ENCODE peak calls at places on chromosomes 13 and 19, in nine cellular contexts. O, Z, S, Q, E, X, D, P and L are unnamed samples.

GRCh38 chr13:98856983-98857382 is 104.5 kb upstream of the SLC15A1 start:
- DNase-seq in D (no peak), P (no peak), X (no peak), S (no peak), E (no peak), Z (no peak), O (no peak), Q (peak), L (no peak)

GRCh38 chr13:65724261-65724660 is 1505.9 kb downstream of the PCDH9 start:
- DNase-seq in P (no peak), X (no peak), Z (peak), E (no peak), S (no peak), Q (peak), O (peak), D (no peak), L (no peak)

GRCh38 chr19:45347570-45348366 is 7.2 kb downstream of the KLC3 start:
- DNase-seq in Q (no peak), Z (no peak), E (no peak), X (no peak), S (no peak), P (no peak), D (no peak), O (no peak), L (no peak)

GRCh38 chr19:18731562-18732008 is 48.1 kb downstream of the CRTC1 start:
- DNase-seq in P (peak), D (peak), E (no peak), Z (no peak), O (no peak), X (no peak), S (peak), Q (no peak), L (peak)

GRCh38 chr13:40259899-40260298 is 406.5 kb downstream of the FOXO1 start:
- DNase-seq in D (no peak), Z (no peak), S (no peak), X (no peak), O (peak), Q (no peak), P (no peak), E (no peak), L (no peak)

GRCh38 chr13:58949646-58950045 is 1214.1 kb downstream of the DIAPH3 start:
- DNase-seq in S (no peak), O (no peak), Z (no peak), D (no peak), Q (no peak), P (no peak), E (no peak), X (peak), L (no peak)

GRCh38 chr13:55654243-55654642 is 1486.5 kb upstream of the PRR20A start:
- DNase-seq in X (no peak), S (no peak), Z (no peak), Q (no peak), P (no peak), O (no peak), D (no peak), E (no peak), L (no peak)

GRCh38 chr13:114021464-114022308 is 47.8 kb upstream of the C13orf46 start:
- DNase-seq in P (no peak), E (peak), Q (no peak), O (no peak), D (no peak), Z (no peak), S (no peak), X (no peak), L (no peak)

GRCh38 chr19:46717716-46718143 is 816 bp upstream of the PRKD2 start:
- DNase-seq in Z (no peak), O (no peak), S (no peak), X (no peak), E (no peak), Q (no peak), D (no peak), P (no peak), L (no peak)

GRCh38 chr13:83024955-83025594 is 857.2 kb downstream of the SLITRK1 start:
- DNase-seq in S (no peak), D (no peak), X (no peak), Q (no peak), Z (no peak), E (no peak), P (no peak), O (no peak), L (no peak)

GRCh38 chr19:44847144-44848035 is 1.3 kb downstream of the NECTIN2 start:
- DNase-seq in D (peak), S (peak), P (peak), O (peak), Z (no peak), E (peak), X (peak), Q (peak), L (peak)

GRCh38 chr19:53007200-53008054 is 6.3 kb upstream of the ERVV-1 start:
- DNase-seq in E (no peak), P (no peak), X (no peak), S (no peak), O (no peak), D (no peak), Q (no peak), Z (no peak), L (no peak)

GRCh38 chr13:38394777-38395504 is 45.3 kb downstream of the UFM1 start:
- DNase-seq in D (no peak), O (no peak), Z (no peak), X (no peak), E (no peak), S (no peak), Q (peak), P (peak), L (no peak)

GRCh38 chr13:95485045-95485517 is 67.4 kb upstream of the CLDN10 start:
- DNase-seq in Q (peak), Z (peak), X (no peak), E (no peak), S (peak), D (peak), O (peak), P (peak), L (no peak)

GRCh38 chr19:35717665-35718344 is at the start of gene KMT2B:
- DNase-seq in E (no peak), Z (peak), O (no peak), P (no peak), Q (no peak), X (peak), D (peak), S (no peak), L (peak)

GRCh38 chr13:100543872-100544602 is 44.6 kb downstream of the GGACT start:
- DNase-seq in Z (no peak), X (no peak), D (no peak), E (peak), O (peak), P (no peak), Q (peak), S (no peak), L (no peak)

GRCh38 chr13:30978981-30979956 is 46.8 kb downstream of the TEX26 start:
- DNase-seq in Q (peak), O (no peak), S (peak), X (peak), Z (no peak), D (no peak), E (no peak), P (no peak), L (peak)
- TF ChIP-seq CTCF in Q (peak), O (peak), S (peak), X (peak), Z (peak), D (peak), E (no peak), P (peak), L (peak)

GRCh38 chr19:14361824-14362223 is 19.4 kb upstream of the ADGRE5 start:
- DNase-seq in O (no peak), X (peak), E (no peak), Z (no peak), P (no peak), D (no peak), Q (peak), S (peak), L (no peak)
- TF ChIP-seq CTCF in O (no peak), X (no peak), E (peak), Z (no peak), P (peak), D (no peak), Q (no peak), S (no peak), L (no peak)

DNA sequence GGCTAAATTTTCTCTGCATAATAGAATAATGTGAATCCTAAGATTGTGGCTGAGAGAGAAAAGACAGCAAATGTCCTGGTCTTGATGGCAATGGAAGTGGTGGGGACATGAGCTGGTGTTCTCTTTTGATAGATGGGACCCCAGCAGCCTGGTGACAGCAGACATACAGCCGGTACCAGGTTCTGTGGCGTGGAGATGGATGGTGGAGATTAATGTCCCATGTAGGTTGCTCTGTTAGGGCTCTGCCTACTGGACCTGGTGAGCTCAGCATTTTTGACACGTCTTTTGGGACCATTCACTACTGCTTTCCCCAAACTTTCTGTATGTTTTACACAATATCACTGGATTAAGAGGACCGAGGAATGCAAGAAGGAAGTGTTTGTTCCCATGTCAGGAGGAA is 8.2 kb upstream of the SIGLEC14 start:
- DNase-seq in Z (no peak), E (no peak), P (no peak), O (no peak), Q (no peak), D (no peak), S (no peak), X (peak), L (no peak)
- TF ChIP-seq CTCF in Z (no peak), E (no peak), P (no peak), O (no peak), Q (no peak), D (no peak), S (no peak), X (no peak), L (no peak)

GRCh38 chr19:51901860-51902259 is 3.0 kb downstream of the ZNF649 start:
- DNase-seq in E (no peak), S (no peak), O (no peak), P (no peak), X (no peak), Q (no peak), D (no peak), Z (no peak), L (no peak)

GRCh38 chr19:51903192-51903591 is 1.6 kb downstream of the ZNF649 start:
- DNase-seq in O (no peak), E (no peak), P (no peak), Z (no peak), X (no peak), S (no peak), Q (no peak), D (no peak), L (no peak)

GRCh38 chr19:51904331-51905165 is at the start of gene ZNF649:
- DNase-seq in X (peak), D (peak), P (peak), E (peak), O (peak), Z (peak), Q (peak), S (peak), L (peak)
- TF ChIP-seq CTCF in X (no peak), D (no peak), P (peak), E (no peak), O (no peak), Z (no peak), Q (no peak), S (no peak), L (no peak)

GRCh38 chr19:31058676-31059075 is 290.6 kb downstream of the TSHZ3 start:
- DNase-seq in P (no peak), E (no peak), O (no peak), D (no peak), Q (no peak), X (no peak), Z (no peak), S (no peak), L (no peak)

GRCh38 chr19:31049431-31049830 is 299.8 kb downstream of the TSHZ3 start:
- DNase-seq in S (no peak), Q (no peak), Z (no peak), X (no peak), O (no peak), P (no peak), D (no peak), E (no peak), L (no peak)

GRCh38 chr19:31055454-31055853 is 293.8 kb downstream of the TSHZ3 start:
- DNase-seq in O (no peak), X (no peak), Z (no peak), Q (no peak), D (no peak), E (no peak), P (no peak), S (no peak), L (no peak)

DNA sequence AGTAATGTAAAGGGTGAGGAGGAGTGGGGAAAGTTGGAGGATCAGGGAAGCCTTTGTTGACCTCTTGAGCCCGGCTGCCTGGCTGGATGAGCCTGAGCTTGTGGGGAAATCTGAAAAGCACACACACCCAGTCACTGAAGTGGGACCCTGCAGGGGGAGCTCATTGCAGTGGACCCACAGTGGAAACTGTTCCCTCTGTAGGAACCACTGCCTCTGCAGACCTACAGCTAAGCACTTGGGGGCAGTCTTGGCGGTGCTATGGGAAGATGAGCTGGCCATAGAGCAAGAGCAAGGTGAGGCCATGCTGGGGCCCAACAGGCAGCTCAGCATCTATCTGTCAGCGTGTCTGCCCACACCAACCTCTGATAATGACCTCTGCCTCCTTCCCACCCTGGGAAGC is 294.8 kb downstream of the TSHZ3 start:
- DNase-seq in P (peak), Z (peak), Q (peak), S (peak), D (peak), O (peak), E (no peak), X (peak), L (no peak)
- TF ChIP-seq CTCF in P (peak), Z (peak), Q (peak), S (no peak), D (no peak), O (peak), E (peak), X (peak), L (no peak)